ENCODE peak calls at places on chromosomes 13 and 19, in nine cellular contexts. U is Peyer's patch, W is fibroblast of pulmonary artery, R is left lung, Y is AG10803, O is tibial nerve, F is colonic mucosa, H is MM.1S, P is heart right ventricle. V is an unnamed sample.

GRCh38 chr19:2120821-2121220 is 24.1 kb downstream of the IZUMO4 start:
- DNase-seq in U (no peak), W (no peak), R (no peak), Y (no peak), O (no peak), F (no peak), H (no peak), P (peak; percentile 10), V (no peak)

GRCh38 chr13:18978447-18978846 is 203.2 kb downstream of the TUBA3C start:
- DNase-seq in U (no peak), W (no peak), R (no peak), Y (no peak), O (no peak), F (no peak), H (no peak), P (no peak), V (no peak)

GRCh38 chr19:2495651-2496316 is 19.9 kb downstream of the GADD45B start:
- DNase-seq in U (peak; percentile 67), W (no peak), R (no peak), Y (peak; percentile 42), O (no peak), F (peak; percentile 73), H (no peak), P (peak; percentile 51), V (no peak)

GRCh38 chr13:114043421-114044053 is 69.7 kb upstream of the C13orf46 start:
- DNase-seq in U (no peak), W (peak; percentile 84), R (no peak), Y (peak; percentile 95), O (peak; percentile 67), F (no peak), H (no peak), P (no peak), V (no peak)

GRCh38 chr19:14758816-14759215 is 19.5 kb downstream of the ADGRE2 start:
- DNase-seq in U (no peak), W (no peak), R (no peak), Y (no peak), O (no peak), F (peak; percentile 21), H (no peak), P (no peak), V (no peak)

GRCh38 chr19:32041681-32042292 is 303.6 kb upstream of the ZNF507 start:
- DNase-seq in U (peak; percentile 64), W (peak; percentile 43), R (no peak), Y (peak; percentile 29), O (no peak), F (peak; percentile 49), H (peak; percentile 49), P (peak; percentile 57), V (no peak)

GRCh38 chr13:97125810-97126738 is 96.1 kb upstream of the MBNL2 start:
- DNase-seq in U (no peak), W (peak; percentile 49), R (no peak), Y (peak; percentile 71), O (no peak), F (no peak), H (no peak), P (no peak), V (peak; percentile 49)

GRCh38 chr19:46303345-46303701 is 6.5 kb downstream of the HIF3A start:
- DNase-seq in U (no peak), W (no peak), R (no peak), Y (no peak), O (no peak), F (no peak), H (no peak), P (no peak), V (no peak)

DNA sequence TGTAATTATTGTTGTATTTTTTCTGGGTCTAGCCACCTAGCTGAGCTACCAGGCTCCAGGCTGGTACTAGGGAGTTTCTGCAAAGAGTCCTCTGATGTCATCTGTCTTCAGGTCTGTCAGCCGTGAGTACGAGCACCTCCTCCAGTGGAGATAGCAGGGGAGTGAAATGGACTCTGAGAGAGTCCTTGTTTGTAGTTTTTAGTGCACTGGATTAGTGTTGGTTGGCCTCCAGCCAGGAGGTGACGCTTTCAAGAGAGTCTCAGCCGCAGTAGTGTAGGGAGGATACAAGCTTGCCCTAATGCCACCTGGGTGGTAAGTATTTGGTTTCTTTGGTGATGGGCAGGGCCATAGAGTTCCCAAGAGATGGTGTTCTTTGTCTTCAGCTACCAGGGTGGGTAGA is 384.8 kb downstream of the SLC7A1 start:
- DNase-seq in U (no peak), W (no peak), R (no peak), Y (no peak), O (no peak), F (no peak), H (no peak), P (no peak), V (no peak)
- TF ChIP-seq CTCF in U (no peak), W (no peak), R (no peak), Y (no peak), O (no peak), F (no peak), H (no peak), P (no peak), V (no peak)

GRCh38 chr19:17304386-17305047 is 1.2 kb upstream of the MRPL34 start:
- DNase-seq in U (peak; percentile 38), W (no peak), R (no peak), Y (no peak), O (no peak), F (no peak), H (no peak), P (no peak), V (no peak)

GRCh38 chr19:17305517-17306284 is at the start of gene MRPL34:
- DNase-seq in U (peak; percentile 98), W (peak; percentile 99), R (peak; percentile 98), Y (peak; percentile 99), O (peak; percentile 82), F (peak; percentile 97), H (peak; percentile 100), P (peak; percentile 93), V (peak; percentile 98)

GRCh38 chr19:17306285-17306714 is 628 bp downstream of the MRPL34 start:
- DNase-seq in U (no peak), W (no peak), R (no peak), Y (no peak), O (no peak), F (no peak), H (no peak), P (no peak), V (no peak)

GRCh38 chr19:17303940-17304267 is 679 bp upstream of the ABHD8 start:
- DNase-seq in U (peak; percentile 45), W (no peak), R (no peak), Y (peak; percentile 40), O (no peak), F (no peak), H (no peak), P (no peak), V (no peak)

DNA sequence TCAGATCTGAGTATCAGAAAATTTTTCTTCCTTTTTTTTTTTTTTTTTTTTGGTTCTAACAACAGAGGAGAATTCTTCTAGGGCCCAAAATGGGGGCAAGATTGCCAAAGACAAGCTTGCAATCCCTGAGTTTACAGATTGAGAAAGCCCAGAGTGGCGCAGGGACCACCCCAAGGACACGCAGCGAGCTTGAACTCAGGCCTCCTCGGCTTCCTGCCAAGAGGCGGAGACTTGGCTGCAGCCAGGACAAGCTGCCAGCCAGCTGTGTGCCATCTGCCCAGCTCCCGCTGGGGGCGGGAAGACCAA is 508 bp upstream of the MRPL34 start:
- DNase-seq in U (no peak), W (no peak), R (no peak), Y (no peak), O (peak; percentile 80), F (no peak), H (no peak), P (no peak), V (no peak)
- H3K4me3 ChIP-seq in U (peak overlapping the region; percentile 53), W (peak overlapping the region; percentile 82), R (peak overlapping the region; percentile 68), Y (peak overlapping the region; percentile 81), O (peak overlapping the region; percentile 69), F (peak overlapping the region; percentile 72), H (peak overlapping the region; percentile 5), P (no peak overlapping the region), V (peak overlapping the region; percentile 82)

GRCh38 chr13:37138169-37138568 is 32.7 kb upstream of the CSNK1A1L start:
- DNase-seq in U (no peak), W (peak; percentile 44), R (no peak), Y (peak; percentile 27), O (no peak), F (no peak), H (no peak), P (no peak), V (no peak)
- TF ChIP-seq CTCF in U (no peak), W (peak; percentile 35), R (no peak), Y (peak; percentile 38), O (no peak), F (no peak), H (no peak), P (no peak), V (no peak)

GRCh38 chr19:51721905-51722304 is 1.9 kb downstream of the HAS1 start:
- DNase-seq in U (no peak), W (no peak), R (no peak), Y (no peak), O (no peak), F (no peak), H (no peak), P (no peak), V (no peak)

GRCh38 chr19:51722492-51722891 is 1.3 kb downstream of the HAS1 start:
- DNase-seq in U (no peak), W (no peak), R (no peak), Y (no peak), O (no peak), F (no peak), H (no peak), P (no peak), V (no peak)

GRCh38 chr19:51716925-51717324 is 6.9 kb downstream of the HAS1 start:
- DNase-seq in U (no peak), W (no peak), R (no peak), Y (no peak), O (no peak), F (no peak), H (no peak), P (no peak), V (no peak)

GRCh38 chr19:51715850-51716249 is 7.9 kb downstream of the HAS1 start:
- DNase-seq in U (no peak), W (no peak), R (no peak), Y (no peak), O (no peak), F (no peak), H (no peak), P (no peak), V (no peak)

DNA sequence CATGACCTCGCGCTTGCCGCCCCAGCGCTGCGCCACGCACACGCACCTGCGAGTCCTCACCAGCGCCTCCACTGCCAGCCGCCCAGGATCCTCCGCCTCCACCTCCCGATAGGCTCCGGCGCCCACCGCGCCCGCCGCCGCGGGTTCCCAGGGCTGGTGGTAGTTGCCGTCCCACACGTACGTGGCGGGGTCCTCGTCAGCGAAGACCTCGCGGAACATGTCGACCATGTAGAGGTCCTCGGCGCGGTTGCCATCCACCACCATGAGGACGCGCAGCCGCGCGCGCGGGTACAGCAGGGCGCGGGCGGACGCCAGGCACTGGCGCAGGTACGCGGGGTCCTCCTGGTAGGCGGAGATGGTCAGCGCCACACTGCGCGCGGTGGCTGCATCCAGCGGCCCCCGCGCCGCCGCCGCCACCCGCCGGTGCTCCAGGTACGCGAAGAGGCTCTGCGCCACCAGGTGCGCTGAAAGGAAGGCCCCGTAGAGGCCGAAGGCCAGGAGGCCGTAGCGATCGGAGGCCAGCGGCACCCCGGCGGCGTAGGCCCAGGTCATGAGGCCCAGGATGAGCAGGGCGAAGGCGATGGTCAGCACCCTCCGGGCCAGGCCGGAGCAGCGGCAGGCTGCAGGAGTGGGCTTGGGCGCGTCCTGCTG is 4.4 kb downstream of the HAS1 start:
- DNase-seq in U (no peak), W (no peak), R (no peak), Y (no peak), O (no peak), F (no peak), H (no peak), P (no peak), V (no peak)
- H3K4me3 ChIP-seq in U (no peak overlapping the region), W (no peak overlapping the region), R (no peak overlapping the region), Y (peak overlapping the region; percentile 40), O (no peak overlapping the region), F (no peak overlapping the region), H (no peak overlapping the region), P (peak overlapping the region; percentile 9), V (no peak overlapping the region)